ENCODE peak calls at places on chromosomes 16 and 17, in ten cellular contexts. S is HT1080; V is dorsolateral prefrontal cortex; H is breast epithelium; X is T-cell; K is stromal cell of bone marrow; B is suprapubic skin; T is BJ; R is stimulated activated naive CD4-positive, alpha-beta T cell treated with Interleukin-2 at 50 U/mL for 16 hours; N is MV-4-11. U is an unnamed sample.

GRCh38 chr16:79970551-79971236 is 370.2 kb upstream of the MAF start:
- DNase-seq in S (peak; percentile 37), N (no peak), R (no peak), B (no peak), V (no peak), X (no peak), H (no peak), T (no peak), K (no peak), U (no peak)

GRCh38 chr16:82583415-82583814 is 43.4 kb upstream of the CDH13 start:
- DNase-seq in K (no peak), T (no peak), B (no peak), X (no peak), V (no peak), N (no peak), H (no peak), S (peak; percentile 37), R (no peak), U (no peak)

GRCh38 chr16:25553711-25554436 is 137.9 kb upstream of the HS3ST4 start:
- DNase-seq in K (no peak), R (no peak), T (no peak), N (no peak), B (no peak), X (no peak), V (no peak), S (peak; percentile 29), H (no peak), U (no peak)

GRCh38 chr16:16029431-16030011 is 80.1 kb downstream of the ABCC1 start:
- DNase-seq in R (no peak), H (no peak), V (no peak), S (no peak), N (no peak), T (no peak), X (no peak), K (no peak), B (no peak), U (no peak)

GRCh38 chr17:42698736-42699414 is 16.5 kb downstream of the CNTNAP1 start:
- DNase-seq in T (peak; percentile 40), V (no peak), K (peak; percentile 64), X (no peak), R (no peak), B (no peak), H (no peak), N (no peak), S (peak; percentile 67), U (no peak)

GRCh38 chr16:26715969-26716368 is 350.8 kb upstream of the C16orf82 start:
- DNase-seq in B (no peak), N (no peak), V (no peak), S (no peak), H (no peak), X (no peak), K (no peak), T (no peak), R (no peak), U (no peak)

GRCh38 chr16:72850863-72851262 is 197.1 kb downstream of the ZFHX3 start:
- DNase-seq in B (no peak), H (no peak), R (no peak), N (no peak), S (no peak), K (peak; percentile 67), V (no peak), T (no peak), X (no peak), U (no peak)

GRCh38 chr17:81453712-81454111 is 58.5 kb downstream of the BAHCC1 start:
- DNase-seq in S (no peak), T (no peak), B (no peak), H (no peak), X (no peak), K (no peak), N (no peak), V (no peak), R (no peak), U (no peak)

GRCh38 chr17:74201250-74201649 is 2.2 kb upstream of the RPL38 start:
- DNase-seq in K (no peak), R (no peak), S (no peak), X (no peak), H (no peak), N (no peak), T (no peak), V (no peak), B (no peak), U (no peak)

GRCh38 chr17:40025991-40026815 is 11.0 kb downstream of the CSF3 start:
- DNase-seq in T (no peak), V (no peak), S (no peak), N (no peak), B (no peak), H (no peak), R (peak; percentile 27), K (no peak), X (no peak), U (no peak)

GRCh38 chr17:46977348-46977747 is 1.7 kb downstream of the RPRML start:
- DNase-seq in V (peak; percentile 69), K (no peak), B (no peak), T (no peak), R (no peak), H (no peak), N (no peak), S (no peak), X (no peak), U (peak; percentile 71)

GRCh38 chr16:66478733-66479511 is 51.8 kb downstream of the BEAN1 start:
- DNase-seq in T (no peak), B (peak; percentile 85), H (peak; percentile 72), N (peak; percentile 80), X (peak; percentile 63), R (peak; percentile 79), V (peak; percentile 74), S (peak; percentile 64), K (no peak), U (peak; percentile 72)

U was measured in HEK293T.